ENCODE peak calls at places on chromosomes 13 and 19, in four cellular contexts. One of them, this sample, is unnamed.

GRCh38 chr13:35210234-35210633 is 266.3 kb downstream of the MAB21L1 start:
- DNase-seq in ELF-1: no peak
- DNase-seq in NCI-H1436: no peak
- DNase-seq in AG10803: peak; percentile 8
- DNase-seq in this sample: no peak

GRCh38 chr13:43792456-43792855 is 5.7 kb upstream of the ENOX1 start:
- DNase-seq in NCI-H1436: no peak
- DNase-seq in ELF-1: no peak
- DNase-seq in AG10803: peak; percentile 83
- DNase-seq in this sample: peak; percentile 36

GRCh38 chr19:1856698-1857603 is 6.4 kb downstream of the KLF16 start:
- DNase-seq in NCI-H1436: no peak
- DNase-seq in AG10803: peak; percentile 67
- DNase-seq in ELF-1: peak; percentile 56
- DNase-seq in this sample: peak; percentile 46

GRCh38 chr19:28700176-28700575 is 512.8 kb downstream of the UQCRFS1 start:
- DNase-seq in ELF-1: no peak
- DNase-seq in NCI-H1436: no peak
- DNase-seq in AG10803: peak; percentile 28
- DNase-seq in this sample: no peak

GRCh38 chr13:33289966-33290365 is 4.4 kb upstream of the STARD13 start:
- DNase-seq in AG10803: peak; percentile 80
- DNase-seq in NCI-H1436: no peak
- DNase-seq in ELF-1: no peak
- DNase-seq in this sample: no peak

GRCh38 chr13:42876810-42877550 is 95.6 kb downstream of the FAM216B start:
- DNase-seq in ELF-1: no peak
- DNase-seq in NCI-H1436: no peak
- DNase-seq in AG10803: peak; percentile 47
- DNase-seq in this sample: peak; percentile 75

GRCh38 chr19:19461671-19462622 is 53.4 kb downstream of the TSSK6 start:
- DNase-seq in NCI-H1436: no peak
- DNase-seq in AG10803: no peak
- DNase-seq in ELF-1: peak; percentile 97
- DNase-seq in this sample: no peak

GRCh38 chr13:43019811-43020210 is 3.6 kb upstream of the DNAJC15 start:
- DNase-seq in ELF-1: peak; percentile 49
- DNase-seq in AG10803: peak; percentile 58
- DNase-seq in NCI-H1436: no peak
- DNase-seq in this sample: no peak

GRCh38 chr19:49512970-49513745 is 697 bp downstream of the FCGRT start:
- DNase-seq in NCI-H1436: peak; percentile 35
- DNase-seq in AG10803: no peak
- DNase-seq in ELF-1: peak; percentile 58
- DNase-seq in this sample: no peak

GRCh38 chr13:97122381-97122996 is 99.6 kb upstream of the MBNL2 start:
- DNase-seq in NCI-H1436: no peak
- DNase-seq in AG10803: peak; percentile 70
- DNase-seq in ELF-1: no peak
- DNase-seq in this sample: peak; percentile 74

GRCh38 chr13:70330697-70331361 is 222.6 kb upstream of the KLHL1 start:
- DNase-seq in AG10803: no peak
- DNase-seq in NCI-H1436: no peak
- DNase-seq in ELF-1: no peak
- DNase-seq in this sample: no peak

GRCh38 chr19:10417598-10418280 is 2.6 kb upstream of the PDE4A start:
- DNase-seq in ELF-1: peak; percentile 77
- DNase-seq in AG10803: no peak
- DNase-seq in NCI-H1436: no peak
- DNase-seq in this sample: no peak

GRCh38 chr13:21079761-21080730 is 18.7 kb upstream of the LATS2 start:
- DNase-seq in ELF-1: peak; percentile 20
- DNase-seq in AG10803: peak; percentile 95
- DNase-seq in NCI-H1436: no peak
- DNase-seq in this sample: peak; percentile 88

GRCh38 chr19:30222993-30223865 is 149.0 kb upstream of the ZNF536 start:
- DNase-seq in NCI-H1436: no peak
- DNase-seq in AG10803: peak; percentile 51
- DNase-seq in ELF-1: peak; percentile 40
- DNase-seq in this sample: no peak

GRCh38 chr13:20136781-20137703 is 23.8 kb downstream of the GJA3 start:
- DNase-seq in NCI-H1436: no peak
- DNase-seq in ELF-1: peak; percentile 74
- DNase-seq in AG10803: no peak
- DNase-seq in this sample: no peak

GRCh38 chr19:48391100-48392005 is at the start of gene KDELR1:
- DNase-seq in NCI-H1436: peak; percentile 71
- DNase-seq in AG10803: peak; percentile 66
- DNase-seq in ELF-1: peak; percentile 90
- DNase-seq in this sample: peak; percentile 61

GRCh38 chr13:45537506-45537905 is 72.8 kb downstream of the COG3 start:
- DNase-seq in AG10803: peak; percentile 11
- DNase-seq in NCI-H1436: no peak
- DNase-seq in ELF-1: no peak
- DNase-seq in this sample: no peak

GRCh38 chr13:106318941-106319411 is 216.5 kb downstream of the EFNB2 start:
- DNase-seq in AG10803: peak; percentile 92
- DNase-seq in NCI-H1436: no peak
- DNase-seq in ELF-1: peak; percentile 15
- DNase-seq in this sample: peak; percentile 87

GRCh38 chr19:35232912-35233311 is 4.4 kb upstream of the FAM187B start:
- DNase-seq in AG10803: no peak
- DNase-seq in NCI-H1436: no peak
- DNase-seq in ELF-1: no peak
- DNase-seq in this sample: no peak

GRCh38 chr13:61684976-61685682 is 269.5 kb upstream of the PCDH20 start:
- DNase-seq in NCI-H1436: no peak
- DNase-seq in AG10803: no peak
- DNase-seq in ELF-1: no peak
- DNase-seq in this sample: no peak

GRCh38 chr19:44620667-44621066 is 7.3 kb downstream of the IGSF23 start:
- DNase-seq in ELF-1: no peak
- DNase-seq in NCI-H1436: no peak
- DNase-seq in AG10803: no peak
- DNase-seq in this sample: no peak

GRCh38 chr19:7926021-7926726 is at the start of gene CTXN1:
- DNase-seq in AG10803: peak; percentile 31
- DNase-seq in ELF-1: peak; percentile 42
- DNase-seq in NCI-H1436: peak; percentile 45
- DNase-seq in this sample: peak; percentile 34

GRCh38 chr13:48626726-48627451 is 26.8 kb upstream of the CYSLTR2 start:
- DNase-seq in ELF-1: no peak
- DNase-seq in AG10803: no peak
- DNase-seq in NCI-H1436: no peak
- DNase-seq in this sample: no peak

GRCh38 chr13:24040835-24041234 is 119.7 kb upstream of the SPATA13 start:
- DNase-seq in NCI-H1436: no peak
- DNase-seq in AG10803: no peak
- DNase-seq in ELF-1: no peak
- DNase-seq in this sample: no peak

GRCh38 chr13:20796791-20797513 is 23.2 kb upstream of the EEF1AKMT1 start:
- DNase-seq in NCI-H1436: no peak
- DNase-seq in AG10803: peak; percentile 35
- DNase-seq in ELF-1: no peak
- DNase-seq in this sample: peak; percentile 68

GRCh38 chr19:55101261-55101660 is 16.2 kb downstream of the PPP1R12C start:
- DNase-seq in ELF-1: no peak
- DNase-seq in NCI-H1436: no peak
- DNase-seq in AG10803: no peak
- DNase-seq in this sample: no peak